ENCODE peak calls at places on chromosomes 11 and 22, in eight cellular contexts. H, D, M, O, A, P, I and C are unnamed samples.

GRCh38 chr11:61787928-61788491 is 4.4 kb downstream of the TMEM258 start:
- DNase-seq in O (peak; percentile 45), P (peak; percentile 65), A (no peak), D (no peak), H (no peak), M (peak; percentile 23), I (no peak), C (peak; percentile 57)

GRCh38 chr11:117289795-117290194 is 1.4 kb upstream of the BACE1-AS start:
- DNase-seq in D (peak; percentile 26), P (no peak), A (no peak), M (no peak), O (peak; percentile 81), I (no peak), H (no peak), C (no peak)

GRCh38 chr11:59224419-59224928 is 11.7 kb upstream of the MPEG1 start:
- DNase-seq in A (no peak), H (no peak), O (no peak), P (no peak), I (peak; percentile 15), D (no peak), M (no peak), C (no peak)

GRCh38 chr11:120131941-120132644 is 5.8 kb downstream of the TRIM29 start:
- DNase-seq in M (no peak), H (peak; percentile 49), D (peak; percentile 62), I (no peak), P (peak; percentile 46), A (no peak), O (peak; percentile 46), C (no peak)

GRCh38 chr11:96024666-96025065 is 100.8 kb upstream of the MTMR2 start:
- DNase-seq in H (no peak), A (no peak), M (no peak), O (no peak), P (no peak), D (no peak), I (no peak), C (no peak)

GRCh38 chr11:121936375-121936774 is 179.6 kb downstream of the BLID start:
- DNase-seq in P (no peak), D (no peak), M (no peak), O (no peak), I (no peak), A (no peak), H (no peak), C (no peak)

GRCh38 chr11:8094656-8095055 is 13.6 kb downstream of the TUB start:
- DNase-seq in H (peak; percentile 40), D (peak; percentile 71), M (no peak), P (no peak), O (no peak), A (no peak), I (no peak), C (no peak)

GRCh38 chr22:44329179-44329796 is 16.5 kb upstream of the SHISAL1 start:
- DNase-seq in M (peak; percentile 63), H (no peak), D (no peak), O (no peak), A (no peak), I (peak; percentile 85), P (no peak), C (no peak)

GRCh38 chr11:45756384-45757010 is 48.5 kb upstream of the SLC35C1 start:
- DNase-seq in H (no peak), M (no peak), O (no peak), D (no peak), A (no peak), P (no peak), I (no peak), C (no peak)

GRCh38 chr11:122069946-122070345 is 46.1 kb downstream of the BLID start:
- DNase-seq in I (peak; percentile 10), M (no peak), A (peak; percentile 18), P (no peak), D (no peak), O (peak; percentile 18), H (no peak), C (peak; percentile 68)

GRCh38 chr11:115665345-115665901 is 161.2 kb upstream of the CADM1 start:
- DNase-seq in D (no peak), I (no peak), O (no peak), A (peak; percentile 39), M (no peak), P (no peak), H (no peak), C (no peak)

GRCh38 chr11:110087820-110088534 is 5.2 kb upstream of the ZC3H12C start:
- DNase-seq in M (no peak), A (no peak), H (no peak), D (no peak), I (no peak), P (no peak), O (no peak), C (no peak)

GRCh38 chr11:17734418-17734911 is at the start of gene KCNC1:
- DNase-seq in A (peak; percentile 71), H (no peak), O (peak; percentile 32), M (no peak), I (peak; percentile 59), P (peak; percentile 50), D (peak; percentile 53), C (peak; percentile 96)

GRCh38 chr11:31808721-31809542 is 2.2 kb downstream of the PAX6 start:
- DNase-seq in A (no peak), D (no peak), O (no peak), P (no peak), M (no peak), I (no peak), H (no peak), C (no peak)

GRCh38 chr11:79168530-79169110 is 272.2 kb downstream of the TENM4 start:
- DNase-seq in A (no peak), P (no peak), M (no peak), H (no peak), I (no peak), D (no peak), O (no peak), C (no peak)

GRCh38 chr11:70541699-70542098 is 143.4 kb downstream of the CTTN start:
- DNase-seq in O (no peak), I (no peak), P (no peak), H (no peak), D (no peak), M (no peak), A (no peak), C (peak; percentile 2)

GRCh38 chr22:19892249-19892879 is 37.7 kb upstream of the GNB1L start:
- DNase-seq in A (no peak), M (peak; percentile 67), I (peak; percentile 77), H (no peak), P (no peak), O (no peak), D (no peak), C (no peak)

GRCh38 chr11:35337919-35338316 is 81.4 kb downstream of the SLC1A2 start:
- DNase-seq in I (no peak), H (no peak), P (no peak), A (no peak), D (no peak), O (no peak), M (no peak), C (no peak)

GRCh38 chr22:48340727-48341709 is 1486.7 kb downstream of the BRD1 start:
- DNase-seq in I (no peak), D (peak; percentile 51), P (no peak), H (no peak), A (no peak), O (no peak), M (no peak), C (no peak)